ENCODE peak calls at places on chromosome 21, in nine cellular contexts. One of them, this sample, is unnamed.

GRCh38 chr21:39314155-39315027 is 959 bp upstream of the BRWD1 start:
- DNase-seq in T-helper 1 cell: peak
- DNase-seq in hypothalamus: peak
- DNase-seq in LHCN-M2: peak
- DNase-seq in GM13976: peak
- DNase-seq in Ammon's horn: peak
- DNase-seq in SW 1271: no peak
- DNase-seq in activated CD8-positive, alpha-beta T cell treated with anti-CD3 and anti-CD28 coated beads, Interleukin-2, amount 10 ng/mL, durations not matched to agents 7 days and 5 days: peak
- DNase-seq in ELR: peak
- DNase-seq in this sample: peak

GRCh38 chr21:39799178-39799577 is 54.2 kb downstream of the IGSF5 start:
- DNase-seq in ELR: no peak
- DNase-seq in T-helper 1 cell: no peak
- DNase-seq in activated CD8-positive, alpha-beta T cell treated with anti-CD3 and anti-CD28 coated beads, Interleukin-2, amount 10 ng/mL, durations not matched to agents 7 days and 5 days: no peak
- DNase-seq in Ammon's horn: peak
- DNase-seq in SW 1271: no peak
- DNase-seq in LHCN-M2: no peak
- DNase-seq in GM13976: no peak
- DNase-seq in hypothalamus: no peak
- DNase-seq in this sample: no peak

GRCh38 chr21:39022901-39023693 is 160.2 kb downstream of the PSMG1 start:
- DNase-seq in T-helper 1 cell: no peak
- DNase-seq in ELR: no peak
- DNase-seq in LHCN-M2: peak
- DNase-seq in GM13976: no peak
- DNase-seq in hypothalamus: no peak
- DNase-seq in Ammon's horn: no peak
- DNase-seq in SW 1271: no peak
- DNase-seq in activated CD8-positive, alpha-beta T cell treated with anti-CD3 and anti-CD28 coated beads, Interleukin-2, amount 10 ng/mL, durations not matched to agents 7 days and 5 days: no peak
- DNase-seq in this sample: no peak

GRCh38 chr21:26966360-26966977 is 419 bp downstream of the ADAMTS5 start:
- DNase-seq in SW 1271: no peak
- DNase-seq in GM13976: no peak
- DNase-seq in hypothalamus: no peak
- DNase-seq in T-helper 1 cell: no peak
- DNase-seq in activated CD8-positive, alpha-beta T cell treated with anti-CD3 and anti-CD28 coated beads, Interleukin-2, amount 10 ng/mL, durations not matched to agents 7 days and 5 days: no peak
- DNase-seq in Ammon's horn: peak
- DNase-seq in LHCN-M2: peak
- DNase-seq in ELR: peak
- DNase-seq in this sample: peak

GRCh38 chr21:35072960-35073359 is 23.9 kb upstream of the RUNX1 start:
- DNase-seq in ELR: no peak
- DNase-seq in activated CD8-positive, alpha-beta T cell treated with anti-CD3 and anti-CD28 coated beads, Interleukin-2, amount 10 ng/mL, durations not matched to agents 7 days and 5 days: no peak
- DNase-seq in SW 1271: no peak
- DNase-seq in hypothalamus: no peak
- DNase-seq in Ammon's horn: no peak
- DNase-seq in GM13976: no peak
- DNase-seq in LHCN-M2: no peak
- DNase-seq in T-helper 1 cell: no peak
- DNase-seq in this sample: no peak

GRCh38 chr21:33308586-33309490 is 15.9 kb upstream of the IFNAR1 start:
- DNase-seq in Ammon's horn: no peak
- DNase-seq in GM13976: peak
- DNase-seq in activated CD8-positive, alpha-beta T cell treated with anti-CD3 and anti-CD28 coated beads, Interleukin-2, amount 10 ng/mL, durations not matched to agents 7 days and 5 days: peak
- DNase-seq in T-helper 1 cell: no peak
- DNase-seq in ELR: no peak
- DNase-seq in SW 1271: no peak
- DNase-seq in hypothalamus: no peak
- DNase-seq in LHCN-M2: peak
- DNase-seq in this sample: no peak

GRCh38 chr21:46079357-46080170 is 18.3 kb upstream of the COL6A2 start:
- DNase-seq in Ammon's horn: no peak
- DNase-seq in hypothalamus: no peak
- DNase-seq in activated CD8-positive, alpha-beta T cell treated with anti-CD3 and anti-CD28 coated beads, Interleukin-2, amount 10 ng/mL, durations not matched to agents 7 days and 5 days: peak
- DNase-seq in T-helper 1 cell: no peak
- DNase-seq in LHCN-M2: no peak
- DNase-seq in GM13976: no peak
- DNase-seq in ELR: peak
- DNase-seq in SW 1271: no peak
- DNase-seq in this sample: peak

GRCh38 chr21:45555557-45556301 is 13.5 kb upstream of the SLC19A1 start:
- DNase-seq in ELR: peak
- DNase-seq in GM13976: peak
- DNase-seq in activated CD8-positive, alpha-beta T cell treated with anti-CD3 and anti-CD28 coated beads, Interleukin-2, amount 10 ng/mL, durations not matched to agents 7 days and 5 days: no peak
- DNase-seq in hypothalamus: peak
- DNase-seq in SW 1271: peak
- DNase-seq in Ammon's horn: peak
- DNase-seq in LHCN-M2: peak
- DNase-seq in T-helper 1 cell: peak
- DNase-seq in this sample: peak

GRCh38 chr21:43866233-43866632 is 1.2 kb downstream of the AGPAT3 start:
- DNase-seq in LHCN-M2: peak
- DNase-seq in GM13976: peak
- DNase-seq in hypothalamus: peak
- DNase-seq in SW 1271: no peak
- DNase-seq in ELR: peak
- DNase-seq in activated CD8-positive, alpha-beta T cell treated with anti-CD3 and anti-CD28 coated beads, Interleukin-2, amount 10 ng/mL, durations not matched to agents 7 days and 5 days: peak
- DNase-seq in T-helper 1 cell: peak
- DNase-seq in Ammon's horn: peak
- DNase-seq in this sample: no peak

GRCh38 chr21:29091032-29091431 is 17.6 kb upstream of the CCT8 start:
- DNase-seq in LHCN-M2: peak
- DNase-seq in hypothalamus: no peak
- DNase-seq in Ammon's horn: no peak
- DNase-seq in activated CD8-positive, alpha-beta T cell treated with anti-CD3 and anti-CD28 coated beads, Interleukin-2, amount 10 ng/mL, durations not matched to agents 7 days and 5 days: no peak
- DNase-seq in SW 1271: peak
- DNase-seq in ELR: peak
- DNase-seq in GM13976: no peak
- DNase-seq in T-helper 1 cell: no peak
- DNase-seq in this sample: no peak

GRCh38 chr21:44804762-44805161 is 3.1 kb upstream of the UBE2G2 start:
- DNase-seq in hypothalamus: no peak
- DNase-seq in LHCN-M2: no peak
- DNase-seq in activated CD8-positive, alpha-beta T cell treated with anti-CD3 and anti-CD28 coated beads, Interleukin-2, amount 10 ng/mL, durations not matched to agents 7 days and 5 days: no peak
- DNase-seq in T-helper 1 cell: no peak
- DNase-seq in Ammon's horn: no peak
- DNase-seq in SW 1271: no peak
- DNase-seq in ELR: no peak
- DNase-seq in GM13976: no peak
- DNase-seq in this sample: no peak

GRCh38 chr21:14753466-14754258 is 207.5 kb upstream of the SAMSN1 start:
- DNase-seq in LHCN-M2: no peak
- DNase-seq in ELR: no peak
- DNase-seq in SW 1271: no peak
- DNase-seq in hypothalamus: no peak
- DNase-seq in GM13976: no peak
- DNase-seq in activated CD8-positive, alpha-beta T cell treated with anti-CD3 and anti-CD28 coated beads, Interleukin-2, amount 10 ng/mL, durations not matched to agents 7 days and 5 days: no peak
- DNase-seq in T-helper 1 cell: no peak
- DNase-seq in Ammon's horn: no peak
- DNase-seq in this sample: no peak

GRCh38 chr21:41222247-41223068 is 54.5 kb downstream of the BACE2 start:
- DNase-seq in T-helper 1 cell: no peak
- DNase-seq in hypothalamus: no peak
- DNase-seq in SW 1271: no peak
- DNase-seq in GM13976: no peak
- DNase-seq in activated CD8-positive, alpha-beta T cell treated with anti-CD3 and anti-CD28 coated beads, Interleukin-2, amount 10 ng/mL, durations not matched to agents 7 days and 5 days: no peak
- DNase-seq in LHCN-M2: no peak
- DNase-seq in ELR: no peak
- DNase-seq in Ammon's horn: no peak
- DNase-seq in this sample: no peak

GRCh38 chr21:45593162-45594022 is 50.1 kb upstream of the PCBP3 start:
- DNase-seq in Ammon's horn: no peak
- DNase-seq in LHCN-M2: no peak
- DNase-seq in T-helper 1 cell: no peak
- DNase-seq in ELR: no peak
- DNase-seq in hypothalamus: no peak
- DNase-seq in activated CD8-positive, alpha-beta T cell treated with anti-CD3 and anti-CD28 coated beads, Interleukin-2, amount 10 ng/mL, durations not matched to agents 7 days and 5 days: peak
- DNase-seq in SW 1271: no peak
- DNase-seq in GM13976: no peak
- DNase-seq in this sample: no peak

GRCh38 chr21:36892201-36892600 is 74.3 kb downstream of the HLCS start:
- DNase-seq in GM13976: no peak
- DNase-seq in SW 1271: no peak
- DNase-seq in hypothalamus: no peak
- DNase-seq in T-helper 1 cell: no peak
- DNase-seq in ELR: no peak
- DNase-seq in LHCN-M2: no peak
- DNase-seq in activated CD8-positive, alpha-beta T cell treated with anti-CD3 and anti-CD28 coated beads, Interleukin-2, amount 10 ng/mL, durations not matched to agents 7 days and 5 days: no peak
- DNase-seq in Ammon's horn: no peak
- DNase-seq in this sample: no peak

GRCh38 chr21:42343556-42343955 is 7.2 kb downstream of the TFF2 start:
- DNase-seq in activated CD8-positive, alpha-beta T cell treated with anti-CD3 and anti-CD28 coated beads, Interleukin-2, amount 10 ng/mL, durations not matched to agents 7 days and 5 days: no peak
- DNase-seq in LHCN-M2: no peak
- DNase-seq in hypothalamus: no peak
- DNase-seq in T-helper 1 cell: no peak
- DNase-seq in GM13976: no peak
- DNase-seq in ELR: no peak
- DNase-seq in Ammon's horn: no peak
- DNase-seq in SW 1271: no peak
- DNase-seq in this sample: no peak

GRCh38 chr21:15514073-15514946 is 215.5 kb upstream of the USP25 start:
- DNase-seq in GM13976: peak
- DNase-seq in SW 1271: no peak
- DNase-seq in Ammon's horn: peak
- DNase-seq in activated CD8-positive, alpha-beta T cell treated with anti-CD3 and anti-CD28 coated beads, Interleukin-2, amount 10 ng/mL, durations not matched to agents 7 days and 5 days: peak
- DNase-seq in T-helper 1 cell: peak
- DNase-seq in ELR: no peak
- DNase-seq in LHCN-M2: no peak
- DNase-seq in hypothalamus: no peak
- DNase-seq in this sample: no peak

GRCh38 chr21:46454142-46454541 is 4.5 kb upstream of the DIP2A start:
- DNase-seq in Ammon's horn: no peak
- DNase-seq in activated CD8-positive, alpha-beta T cell treated with anti-CD3 and anti-CD28 coated beads, Interleukin-2, amount 10 ng/mL, durations not matched to agents 7 days and 5 days: no peak
- DNase-seq in ELR: no peak
- DNase-seq in SW 1271: no peak
- DNase-seq in hypothalamus: no peak
- DNase-seq in LHCN-M2: no peak
- DNase-seq in GM13976: no peak
- DNase-seq in T-helper 1 cell: no peak
- DNase-seq in this sample: no peak

GRCh38 chr21:41290106-41290799 is 26.3 kb upstream of the FAM3B start:
- DNase-seq in hypothalamus: no peak
- DNase-seq in Ammon's horn: no peak
- DNase-seq in T-helper 1 cell: no peak
- DNase-seq in LHCN-M2: no peak
- DNase-seq in GM13976: no peak
- DNase-seq in ELR: no peak
- DNase-seq in activated CD8-positive, alpha-beta T cell treated with anti-CD3 and anti-CD28 coated beads, Interleukin-2, amount 10 ng/mL, durations not matched to agents 7 days and 5 days: no peak
- DNase-seq in SW 1271: no peak
- DNase-seq in this sample: no peak

GRCh38 chr21:17462276-17462981 is 50.4 kb upstream of the CXADR start:
- DNase-seq in SW 1271: no peak
- DNase-seq in hypothalamus: no peak
- DNase-seq in activated CD8-positive, alpha-beta T cell treated with anti-CD3 and anti-CD28 coated beads, Interleukin-2, amount 10 ng/mL, durations not matched to agents 7 days and 5 days: no peak
- DNase-seq in LHCN-M2: no peak
- DNase-seq in T-helper 1 cell: no peak
- DNase-seq in Ammon's horn: no peak
- DNase-seq in GM13976: no peak
- DNase-seq in ELR: no peak
- DNase-seq in this sample: no peak

GRCh38 chr21:35139382-35139715 is 90.2 kb upstream of the RUNX1 start:
- DNase-seq in activated CD8-positive, alpha-beta T cell treated with anti-CD3 and anti-CD28 coated beads, Interleukin-2, amount 10 ng/mL, durations not matched to agents 7 days and 5 days: no peak
- DNase-seq in hypothalamus: no peak
- DNase-seq in Ammon's horn: no peak
- DNase-seq in GM13976: peak
- DNase-seq in LHCN-M2: peak
- DNase-seq in T-helper 1 cell: no peak
- DNase-seq in ELR: no peak
- DNase-seq in SW 1271: no peak
- DNase-seq in this sample: no peak

GRCh38 chr21:44751186-44751798 is 39.9 kb upstream of the TSPEAR start:
- DNase-seq in hypothalamus: no peak
- DNase-seq in GM13976: no peak
- DNase-seq in activated CD8-positive, alpha-beta T cell treated with anti-CD3 and anti-CD28 coated beads, Interleukin-2, amount 10 ng/mL, durations not matched to agents 7 days and 5 days: no peak
- DNase-seq in SW 1271: no peak
- DNase-seq in Ammon's horn: no peak
- DNase-seq in LHCN-M2: no peak
- DNase-seq in T-helper 1 cell: no peak
- DNase-seq in ELR: no peak
- DNase-seq in this sample: no peak